ENCODE peak calls at places on chromosomes 12 and 14, in eight cellular contexts. M is endothelial cell, K is HTR-8/SVneo, J is neural crest cell, T is fibroblast of pulmonary artery, L is HuH-7.5, E is head of caudate nucleus, U is retina. W is an unnamed sample.

GRCh38 chr12:674272-674781 is 11.1 kb upstream of the NINJ2 start:
- DNase-seq in J (no peak), T (no peak), M (no peak), E (no peak), U (no peak), K (no peak), L (no peak), W (no peak)

GRCh38 chr12:49345840-49346658 is 639 bp upstream of the DNAJC22 start:
- DNase-seq in K (no peak), T (no peak), L (no peak), U (peak), J (no peak), E (no peak), M (no peak), W (no peak)

GRCh38 chr12:90262261-90262660 is 553.6 kb upstream of the ATP2B1 start:
- DNase-seq in T (no peak), U (no peak), L (no peak), J (no peak), K (no peak), E (no peak), M (no peak), W (no peak)

GRCh38 chr14:86296173-86296572 is 766.2 kb downstream of the FLRT2 start:
- DNase-seq in E (no peak), M (no peak), U (peak), J (no peak), K (no peak), L (no peak), T (peak), W (no peak)

GRCh38 chr14:101587403-101587998 is 26.2 kb downstream of the DIO3 start:
- DNase-seq in L (no peak), J (no peak), K (no peak), M (no peak), E (no peak), U (peak), T (no peak), W (no peak)

GRCh38 chr12:47837190-47838171 is 17.8 kb upstream of the HDAC7 start:
- DNase-seq in M (peak), L (peak), K (peak), U (peak), T (peak), E (peak), J (peak), W (no peak)

GRCh38 chr14:94132285-94132887 is 3.0 kb upstream of the IFI27L2 start:
- DNase-seq in L (peak), E (no peak), T (peak), K (peak), M (peak), J (peak), U (peak), W (no peak)

GRCh38 chr12:52781399-52782082 is 4.4 kb upstream of the KRT76 start:
- DNase-seq in K (no peak), M (no peak), J (no peak), T (no peak), L (no peak), E (no peak), U (no peak), W (no peak)

GRCh38 chr12:113874999-113875561 is 91.0 kb downstream of the RBM19 start:
- DNase-seq in E (no peak), M (no peak), L (no peak), K (no peak), T (peak), U (no peak), J (no peak), W (no peak)

GRCh38 chr14:72605096-72605920 is 288.6 kb downstream of the DPF3 start:
- DNase-seq in L (no peak), M (no peak), K (no peak), U (no peak), E (no peak), J (no peak), T (no peak), W (no peak)

GRCh38 chr14:52332269-52332668 is 18.2 kb downstream of the PTGER2 start:
- DNase-seq in K (no peak), U (no peak), J (no peak), T (no peak), M (no peak), E (no peak), L (no peak), W (no peak)

GRCh38 chr12:131604859-131605258 is 106.0 kb upstream of the SFSWAP start:
- DNase-seq in E (no peak), T (no peak), M (no peak), U (no peak), K (no peak), L (no peak), J (no peak), W (no peak)

GRCh38 chr14:61399365-61399764 is 78.0 kb downstream of the PRKCH start:
- DNase-seq in M (no peak), L (no peak), T (no peak), J (no peak), E (no peak), U (no peak), K (no peak), W (no peak)

GRCh38 chr12:57771271-57771872 is 533 bp downstream of the METTL1 start:
- DNase-seq in U (no peak), T (peak), J (peak), E (peak), K (peak), M (peak), L (peak), W (peak)

W was measured in substantia nigra.